ENCODE peak calls at places on chromosome 13, in six cellular contexts. Q, F, T, I, X and K are unnamed samples.

GRCh38 chr13:48891586-48891985 is 84.1 kb upstream of the FNDC3A start:
- DNase-seq in Q (peak; percentile 20), F (no peak), T (no peak), I (no peak), X (no peak), K (peak; percentile 72)

GRCh38 chr13:21001471-21001870 is 59.9 kb downstream of the LATS2 start:
- DNase-seq in Q (no peak), F (no peak), T (no peak), I (no peak), X (no peak), K (no peak)

GRCh38 chr13:45063261-45063870 is 56.9 kb upstream of the GTF2F2 start:
- DNase-seq in Q (no peak), F (no peak), T (no peak), I (no peak), X (no peak), K (peak; percentile 63)

GRCh38 chr13:51801631-51802099 is 2.3 kb downstream of the DHRS12 start:
- DNase-seq in Q (no peak), F (peak; percentile 23), T (no peak), I (no peak), X (no peak), K (no peak)

GRCh38 chr13:83634601-83635000 is 247.7 kb downstream of the SLITRK1 start:
- DNase-seq in Q (no peak), F (no peak), T (no peak), I (no peak), X (no peak), K (no peak)

GRCh38 chr13:110538632-110539031 is 22.9 kb downstream of the RAB20 start:
- DNase-seq in Q (no peak), F (no peak), T (no peak), I (no peak), X (no peak), K (no peak)

GRCh38 chr13:46936525-46936924 is 39.7 kb upstream of the HTR2A start:
- DNase-seq in Q (no peak), F (no peak), T (no peak), I (no peak), X (no peak), K (no peak)

GRCh38 chr13:98180092-98180491 is 3.0 kb upstream of the RNF113B start:
- DNase-seq in Q (no peak), F (no peak), T (no peak), I (no peak), X (no peak), K (no peak)

GRCh38 chr13:44013666-44014291 is 134.1 kb downstream of the LACC1 start:
- DNase-seq in Q (no peak), F (no peak), T (no peak), I (no peak), X (no peak), K (peak; percentile 77)

GRCh38 chr13:65914707-65915106 is 1315.4 kb downstream of the PCDH9 start:
- DNase-seq in Q (no peak), F (no peak), T (no peak), I (no peak), X (no peak), K (peak; percentile 72)

GRCh38 chr13:53778937-53779336 is 750.3 kb downstream of the OLFM4 start:
- DNase-seq in Q (no peak), F (no peak), T (no peak), I (no peak), X (no peak), K (no peak)

GRCh38 chr13:99974939-99975561 is 3.5 kb upstream of the ZIC5 start:
- DNase-seq in Q (no peak), F (no peak), T (no peak), I (no peak), X (peak; percentile 75), K (no peak)

GRCh38 chr13:31951215-31951678 is 80.3 kb upstream of the FRY start:
- DNase-seq in Q (no peak), F (no peak), T (peak; percentile 89), I (no peak), X (no peak), K (peak; percentile 70)

GRCh38 chr13:110421061-110421460 is 114.0 kb downstream of the COL4A2 start:
- DNase-seq in Q (no peak), F (no peak), T (no peak), I (no peak), X (no peak), K (no peak)

GRCh38 chr13:22074403-22074802 is 403.5 kb downstream of the FGF9 start:
- DNase-seq in Q (no peak), F (no peak), T (no peak), I (no peak), X (no peak), K (no peak)

GRCh38 chr13:30593001-30593400 is 24.7 kb upstream of the USPL1 start:
- DNase-seq in Q (no peak), F (no peak), T (no peak), I (no peak), X (no peak), K (no peak)

GRCh38 chr13:20297181-20297580 is 65.1 kb upstream of the GJB6 start:
- DNase-seq in Q (no peak), F (no peak), T (no peak), I (no peak), X (no peak), K (no peak)

GRCh38 chr13:85638265-85638664 is 161.0 kb downstream of the SLITRK6 start:
- DNase-seq in Q (no peak), F (no peak), T (no peak), I (no peak), X (no peak), K (no peak)

GRCh38 chr13:106028916-106029315 is 506.5 kb downstream of the EFNB2 start:
- DNase-seq in Q (no peak), F (no peak), T (no peak), I (no peak), X (no peak), K (no peak)

GRCh38 chr13:76991432-76991795 is 467 bp upstream of the CLN5 start:
- DNase-seq in Q (no peak), F (no peak), T (peak; percentile 35), I (no peak), X (no peak), K (no peak)

GRCh38 chr13:70384156-70384555 is 275.9 kb upstream of the KLHL1 start:
- DNase-seq in Q (no peak), F (no peak), T (no peak), I (no peak), X (no peak), K (no peak)

GRCh38 chr13:86554066-86554465 is 754.8 kb upstream of the SLITRK6 start:
- DNase-seq in Q (no peak), F (no peak), T (no peak), I (no peak), X (no peak), K (no peak)

GRCh38 chr13:114145722-114146121 is 13.3 kb upstream of the RASA3 start:
- DNase-seq in Q (no peak), F (no peak), T (no peak), I (no peak), X (no peak), K (no peak)

GRCh38 chr13:28558126-28558525 is 63.2 kb upstream of the FLT1 start:
- DNase-seq in Q (no peak), F (no peak), T (no peak), I (no peak), X (no peak), K (peak; percentile 97)

GRCh38 chr13:106532111-106532929 is 3.1 kb downstream of the EFNB2 start:
- DNase-seq in Q (no peak), F (no peak), T (no peak), I (no peak), X (no peak), K (peak; percentile 32)

GRCh38 chr13:114157869-114158495 is 21.1 kb upstream of the CFAP97D2 start:
- DNase-seq in Q (no peak), F (no peak), T (no peak), I (no peak), X (no peak), K (no peak)

GRCh38 chr13:95643471-95643813 is 1.1 kb downstream of the DZIP1 start:
- DNase-seq in Q (peak; percentile 6), F (no peak), T (no peak), I (no peak), X (no peak), K (peak; percentile 43)

DNA sequence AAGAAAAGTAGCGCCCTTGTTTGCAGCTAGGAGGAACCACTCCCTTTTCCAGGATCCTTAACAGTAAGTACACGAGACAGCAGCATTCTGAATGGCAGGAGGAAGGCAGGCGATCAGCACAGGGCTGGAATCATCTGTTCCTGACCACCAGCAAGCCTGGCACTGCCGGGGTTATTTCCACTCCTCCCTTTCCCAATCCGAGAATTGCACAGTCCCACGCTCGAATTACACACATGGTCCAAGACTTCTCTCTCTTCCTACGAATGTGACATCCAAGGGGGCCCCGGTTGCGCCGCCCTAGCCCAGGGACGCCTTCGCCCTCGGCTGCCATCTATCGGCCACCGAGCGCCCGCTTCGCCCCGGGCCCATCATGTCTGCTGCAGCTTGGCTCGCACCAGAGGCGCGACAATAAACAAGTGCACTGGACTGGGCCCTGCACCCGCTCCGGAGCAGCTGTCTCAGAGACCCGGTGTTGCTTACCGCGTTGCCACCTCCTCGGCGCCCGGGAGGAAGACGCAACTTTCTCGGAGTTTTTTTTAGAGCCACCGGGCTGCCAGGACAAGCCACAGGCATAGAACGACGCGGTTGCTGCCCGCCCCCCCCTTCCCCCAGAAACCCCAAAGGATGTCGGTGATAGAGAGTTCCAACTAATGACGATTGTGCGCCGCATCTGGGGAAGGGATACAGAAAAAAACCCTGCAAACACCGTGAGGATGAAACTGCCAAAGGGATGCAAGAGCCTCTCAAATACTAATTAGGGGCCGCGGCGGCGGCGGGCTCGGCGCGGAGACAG is at the start of gene SLITRK5:
- DNase-seq in Q (peak; percentile 3), F (peak; percentile 59), T (no peak), I (peak; percentile 10), X (peak; percentile 94), K (peak; percentile 16)
- TF ChIP-seq RFX5 in Q (no peak), F (no peak), T (no peak), I (no peak), X (no peak), K (no peak)

DNA sequence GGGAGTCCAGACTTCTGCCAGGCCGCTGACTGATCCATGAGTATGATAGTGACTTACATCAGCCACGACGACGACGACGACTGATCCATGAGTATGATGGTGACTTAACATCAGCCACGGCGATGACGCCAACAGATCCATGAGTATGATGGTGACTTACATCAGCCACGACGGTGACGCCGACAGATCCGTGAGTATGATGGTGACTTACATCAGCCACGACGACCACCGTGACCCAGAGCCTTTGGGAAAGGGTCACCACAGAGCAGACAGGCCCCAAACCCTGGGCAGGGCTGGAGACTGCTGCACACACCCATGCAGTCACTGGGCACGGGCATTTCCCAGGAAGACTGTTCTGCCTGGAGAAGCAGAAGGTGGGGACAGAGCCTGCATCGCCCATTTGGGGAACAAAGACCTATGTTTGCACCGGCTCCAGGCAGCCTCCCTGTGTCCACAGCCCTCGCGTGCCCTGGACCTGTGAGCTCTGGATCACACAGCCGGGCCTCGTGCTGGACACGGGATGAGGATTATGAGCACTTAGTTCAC is 130.9 kb upstream of the SPACA7 start:
- DNase-seq in Q (no peak), F (no peak), T (no peak), I (no peak), X (peak; percentile 19), K (no peak)
- TF ChIP-seq CEBPB in Q (no peak), F (no peak), T (no peak), I (no peak), X (no peak), K (no peak)

GRCh38 chr13:67725999-67726398 is 495.9 kb upstream of the PCDH9 start:
- DNase-seq in Q (no peak), F (no peak), T (no peak), I (no peak), X (no peak), K (no peak)
- TF ChIP-seq CTCF in Q (no peak), F (no peak), T (no peak), I (no peak), X (no peak), K (no peak)

GRCh38 chr13:40058757-40059236 is 403.3 kb downstream of the COG6 start:
- DNase-seq in Q (no peak), F (no peak), T (peak; percentile 61), I (no peak), X (no peak), K (no peak)
- TF ChIP-seq RFX5 in Q (no peak), F (no peak), T (no peak), I (no peak), X (no peak), K (no peak)